ENCODE peak calls at places on chromosomes 11 and 22, in five cellular contexts. Y is CD8-positive, alpha-beta T cell; M is osteoblast; L is mammary epithelial cell; K is fibroblast of lung. A is an unnamed sample.

GRCh38 chr11:74321487-74322188 is 10.2 kb upstream of the P4HA3 start:
- DNase-seq in Y (peak), M (no peak), L (peak), K (peak), A (no peak)

GRCh38 chr11:33454264-33454663 is 197.1 kb downstream of the HIPK3 start:
- DNase-seq in Y (no peak), M (no peak), L (no peak), K (no peak), A (no peak)

GRCh38 chr11:58832246-58832645 is 12.3 kb downstream of the GLYATL2 start:
- DNase-seq in Y (no peak), M (peak), L (peak), K (peak), A (peak)

GRCh38 chr11:65487467-65488272 is 11.2 kb upstream of the MALAT1 start:
- DNase-seq in Y (no peak), M (peak), L (peak), K (peak), A (peak)

GRCh38 chr11:116540019-116540418 is 232.8 kb downstream of the BUD13 start:
- DNase-seq in Y (no peak), M (peak), L (no peak), K (no peak), A (no peak)

GRCh38 chr11:46391578-46392420 is at the start of gene CHRM4:
- DNase-seq in Y (no peak), M (peak), L (peak), K (peak), A (no peak)

GRCh38 chr11:110362916-110363574 is 66.6 kb upstream of the RDX start:
- DNase-seq in Y (no peak), M (no peak), L (no peak), K (no peak), A (no peak)

GRCh38 chr11:112225753-112226061 is 521 bp upstream of the PTS start:
- DNase-seq in Y (no peak), M (peak), L (no peak), K (peak), A (no peak)

GRCh38 chr11:117144477-117145392 is 648 bp downstream of the PAFAH1B2 start:
- DNase-seq in Y (peak), M (peak), L (peak), K (peak), A (peak)

GRCh38 chr11:28621648-28622215 is 513.5 kb downstream of the METTL15 start:
- DNase-seq in Y (no peak), M (peak), L (no peak), K (peak), A (no peak)

GRCh38 chr11:88152381-88152780 is 22.9 kb downstream of the RAB38 start:
- DNase-seq in Y (no peak), M (peak), L (no peak), K (no peak), A (no peak)

GRCh38 chr11:79244175-79244804 is 196.5 kb downstream of the TENM4 start:
- DNase-seq in Y (no peak), M (peak), L (peak), K (peak), A (peak)

GRCh38 chr22:42768385-42769035 is 47.8 kb upstream of the A4GALT start:
- DNase-seq in Y (no peak), M (no peak), L (peak), K (no peak), A (no peak)

GRCh38 chr11:134374891-134375550 is 37.0 kb downstream of the B3GAT1 start:
- DNase-seq in Y (no peak), M (peak), L (no peak), K (no peak), A (no peak)

GRCh38 chr22:25027052-25027525 is 74.6 kb downstream of the KIAA1671 start:
- DNase-seq in Y (no peak), M (peak), L (no peak), K (no peak), A (no peak)

GRCh38 chr22:25029181-25029580 is 76.7 kb downstream of the KIAA1671 start:
- DNase-seq in Y (no peak), M (peak), L (no peak), K (no peak), A (no peak)

GRCh38 chr22:25028841-25029141 is 76.3 kb downstream of the KIAA1671 start:
- DNase-seq in Y (no peak), M (peak), L (no peak), K (no peak), A (no peak)

GRCh38 chr22:25027552-25027951 is 75.0 kb downstream of the KIAA1671 start:
- DNase-seq in Y (no peak), M (peak), L (peak), K (no peak), A (peak)

DNA sequence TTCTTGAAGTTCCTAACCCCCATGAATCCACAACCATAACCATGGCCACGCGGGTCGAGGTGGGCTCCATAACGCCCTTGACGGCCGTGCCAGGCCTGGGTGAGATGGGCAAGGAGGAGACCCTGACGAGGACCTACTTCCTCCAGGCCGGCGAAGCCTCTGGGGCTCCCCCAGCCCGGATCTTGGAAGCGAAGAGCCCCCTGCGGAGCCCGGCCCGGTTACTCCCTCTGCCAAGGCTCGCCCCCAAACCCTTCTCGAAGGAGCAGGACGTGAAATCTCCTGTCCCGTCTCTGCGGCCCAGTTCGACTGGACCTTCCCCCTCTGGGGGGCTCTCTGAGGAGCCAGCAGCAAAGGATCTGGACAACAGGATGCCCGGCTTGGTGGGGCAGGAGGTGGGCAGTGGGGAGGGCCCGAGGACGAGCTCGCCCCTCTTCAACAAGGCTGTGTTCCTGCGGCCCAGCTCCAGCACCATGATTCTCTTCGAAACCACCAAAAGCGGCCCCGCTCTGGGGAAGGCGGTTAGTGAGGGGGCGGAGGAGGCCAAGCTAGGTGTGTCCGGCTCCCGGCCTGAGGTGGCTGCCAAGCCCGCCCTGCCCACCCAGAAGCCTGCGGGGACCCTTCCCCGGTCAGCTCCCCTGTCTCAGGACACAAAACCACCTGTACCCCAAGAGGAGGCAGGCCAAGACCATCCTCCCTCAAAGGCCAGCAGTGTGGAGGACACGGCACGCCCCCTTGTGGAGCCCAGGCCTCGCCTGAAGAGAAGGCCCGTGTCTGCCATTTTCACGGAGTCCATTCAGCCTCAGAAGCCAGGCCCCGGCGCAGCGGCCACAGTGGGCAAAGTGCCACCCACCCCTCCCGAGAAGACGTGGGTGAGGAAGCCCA is 75.7 kb downstream of the KIAA1671 start:
- DNase-seq in Y (no peak), M (peak), L (no peak), K (no peak), A (no peak)
- H3K27ac ChIP-seq in Y (no peak), M (no peak), L (no peak), K (no peak), A (no peak)

GRCh38 chr11:62715150-62716130 is 8.0 kb downstream of the GNG3 start:
- DNase-seq in Y (no peak), M (no peak), L (no peak), K (no peak), A (no peak)

GRCh38 chr11:62713343-62713742 is 5.9 kb downstream of the GNG3 start:
- DNase-seq in Y (no peak), M (no peak), L (no peak), K (no peak), A (no peak)

GRCh38 chr11:62719302-62719978 is 7.8 kb downstream of the HNRNPUL2 start:
- DNase-seq in Y (no peak), M (no peak), L (no peak), K (no peak), A (no peak)

GRCh38 chr11:62716206-62716605 is 8.7 kb downstream of the GNG3 start:
- DNase-seq in Y (no peak), M (no peak), L (no peak), K (no peak), A (no peak)

DNA sequence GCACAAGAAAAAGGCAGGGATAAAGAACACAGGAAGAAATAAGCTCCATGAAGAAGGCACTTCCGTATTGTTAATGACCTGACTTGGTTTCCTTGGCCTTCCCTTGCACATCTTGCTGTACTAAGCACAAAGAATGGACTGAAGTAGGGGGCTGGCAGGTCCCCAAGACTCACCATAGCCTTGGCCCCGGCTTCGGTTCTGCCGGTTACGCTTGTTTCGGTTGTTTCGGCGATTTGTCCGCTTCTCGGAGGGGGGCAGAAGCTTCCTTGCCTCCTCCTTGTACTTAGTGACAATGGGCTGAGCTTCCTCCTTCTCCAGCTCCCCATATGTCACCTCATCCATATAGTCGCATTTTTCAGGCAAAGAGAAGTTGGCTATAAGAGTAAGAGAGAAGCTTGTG is 9.3 kb downstream of the GNG3 start:
- DNase-seq in Y (no peak), M (no peak), L (no peak), K (no peak), A (no peak)
- H3K27ac ChIP-seq in Y (no peak), M (no peak), L (no peak), K (no peak), A (no peak)

DNA sequence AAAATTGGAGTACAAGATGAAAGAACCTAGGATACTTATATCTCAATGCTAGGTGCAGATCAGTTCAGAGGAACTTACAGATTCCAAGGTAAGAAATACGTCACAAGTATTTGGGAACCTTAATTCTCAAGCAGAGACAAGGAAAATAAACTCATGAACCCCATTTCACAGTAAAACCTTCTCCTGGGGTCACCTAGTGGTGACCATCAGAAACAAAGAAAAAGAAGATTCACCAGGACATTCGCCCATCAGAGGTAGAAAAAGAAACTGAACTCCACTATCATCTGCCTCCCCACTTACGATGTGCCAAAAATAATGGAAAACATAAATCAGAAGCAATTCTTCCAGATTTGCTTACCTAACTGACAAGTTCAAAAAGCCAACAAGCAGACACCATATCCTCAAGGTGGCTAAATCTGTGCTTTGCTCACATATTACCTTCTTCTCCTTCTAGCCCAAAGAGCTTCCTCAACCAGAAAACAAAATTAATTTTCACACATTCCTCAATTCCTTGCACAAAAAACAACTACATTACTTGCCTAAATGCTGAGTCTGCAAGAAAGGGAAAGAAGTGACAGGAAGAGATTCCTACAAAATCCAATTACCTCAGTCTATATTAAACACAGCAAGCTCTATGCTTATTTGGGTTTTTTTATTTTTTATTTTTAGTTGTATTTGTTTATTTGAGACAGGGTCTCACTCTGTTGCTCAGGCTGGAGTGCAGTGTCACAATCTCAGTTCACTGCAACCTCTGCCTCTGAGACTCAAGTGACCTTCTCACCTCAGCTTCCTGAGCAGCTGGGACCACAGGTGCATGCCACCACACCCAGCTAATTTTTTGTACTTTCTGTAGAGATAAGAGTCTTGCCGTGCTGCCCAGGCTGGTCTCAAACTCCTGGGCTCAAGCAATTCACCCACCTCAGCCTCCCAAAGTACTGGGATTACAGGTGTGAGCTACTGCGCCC is 4.7 kb downstream of the DENND5A start:
- DNase-seq in Y (no peak), M (peak), L (no peak), K (no peak), A (no peak)
- H3K27ac ChIP-seq in Y (no peak), M (no peak), L (no peak), K (no peak), A (no peak)

DNA sequence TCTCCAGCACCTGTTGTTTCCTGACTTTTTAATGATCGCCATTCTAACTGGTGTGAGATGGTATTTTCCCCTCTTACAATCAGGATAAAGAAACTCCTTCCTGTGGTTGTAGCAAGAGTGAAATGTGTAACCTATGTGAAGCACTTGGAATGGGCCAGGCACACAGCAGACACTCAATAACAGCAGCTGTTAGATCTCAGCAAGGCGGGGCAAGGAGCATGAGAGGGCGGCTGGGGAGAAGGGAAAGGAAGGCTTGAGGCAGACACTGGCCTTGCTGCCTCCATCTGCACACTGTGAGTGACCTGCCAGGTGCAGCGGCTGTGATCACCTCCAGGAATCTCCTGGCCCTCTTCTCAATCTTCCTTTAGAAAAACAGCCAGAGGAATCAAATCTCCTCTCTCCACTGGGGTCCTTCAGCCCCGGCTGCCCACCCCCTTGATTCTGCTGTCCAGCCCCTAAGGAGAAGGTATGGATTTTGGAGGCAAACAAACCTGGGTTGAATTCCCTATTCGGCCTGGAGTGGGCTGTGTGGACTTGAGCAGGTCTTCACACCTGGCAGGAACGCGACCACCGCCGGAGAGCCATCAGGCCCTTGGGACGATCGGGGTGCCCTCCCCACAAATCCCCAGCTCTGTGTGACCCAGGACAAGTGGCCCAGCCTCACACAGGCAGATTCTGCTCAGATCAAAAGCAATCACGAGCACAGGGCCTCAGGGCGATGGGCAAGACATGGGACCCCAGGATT is 49.0 kb downstream of the RPUSD4 start:
- DNase-seq in Y (no peak), M (no peak), L (no peak), K (no peak), A (no peak)
- H3K27ac ChIP-seq in Y (no peak), M (peak), L (no peak), K (no peak), A (no peak)

A was measured in foreskin keratinocyte.